ENCODE peak calls at places on chromosomes 3 and 15, in six cellular contexts. One of them, this sample, is unnamed.

GRCh38 chr15:72318408-72318942 is 1.5 kb downstream of the CELF6 start:
- DNase-seq in GM13976: no peak
- DNase-seq in spleen: no peak
- DNase-seq in neural crest cell: no peak
- DNase-seq in hepatocyte: peak; percentile 4
- DNase-seq in progenitor cell of endocrine pancreas: no peak
- DNase-seq in this sample: no peak

GRCh38 chr3:51539291-51539891 is 872 bp downstream of the RAD54L2 start:
- DNase-seq in GM13976: peak; percentile 47
- DNase-seq in neural crest cell: no peak
- DNase-seq in spleen: peak; percentile 61
- DNase-seq in hepatocyte: peak; percentile 46
- DNase-seq in progenitor cell of endocrine pancreas: no peak
- DNase-seq in this sample: no peak

GRCh38 chr3:69283913-69284312 is 102.0 kb downstream of the FRMD4B start:
- DNase-seq in progenitor cell of endocrine pancreas: no peak
- DNase-seq in neural crest cell: no peak
- DNase-seq in GM13976: no peak
- DNase-seq in hepatocyte: no peak
- DNase-seq in spleen: no peak
- DNase-seq in this sample: no peak

GRCh38 chr3:132660745-132661067 is 577 bp downstream of the UBA5 start:
- DNase-seq in hepatocyte: no peak
- DNase-seq in spleen: no peak
- DNase-seq in GM13976: no peak
- DNase-seq in neural crest cell: no peak
- DNase-seq in progenitor cell of endocrine pancreas: no peak
- DNase-seq in this sample: no peak

GRCh38 chr3:5232570-5232969 is 45.1 kb downstream of the EDEM1 start:
- DNase-seq in neural crest cell: no peak
- DNase-seq in progenitor cell of endocrine pancreas: no peak
- DNase-seq in spleen: no peak
- DNase-seq in hepatocyte: no peak
- DNase-seq in GM13976: no peak
- DNase-seq in this sample: no peak

GRCh38 chr3:124157748-124158147 is 165.8 kb upstream of the ROPN1 start:
- DNase-seq in spleen: no peak
- DNase-seq in GM13976: no peak
- DNase-seq in hepatocyte: no peak
- DNase-seq in progenitor cell of endocrine pancreas: no peak
- DNase-seq in neural crest cell: no peak
- DNase-seq in this sample: no peak

GRCh38 chr3:153591566-153592221 is 429.7 kb downstream of the RAP2B start:
- DNase-seq in neural crest cell: no peak
- DNase-seq in hepatocyte: no peak
- DNase-seq in progenitor cell of endocrine pancreas: no peak
- DNase-seq in GM13976: no peak
- DNase-seq in spleen: no peak
- DNase-seq in this sample: no peak

GRCh38 chr15:71411538-71412482 is 296.5 kb downstream of the THSD4 start:
- DNase-seq in GM13976: no peak
- DNase-seq in spleen: no peak
- DNase-seq in neural crest cell: no peak
- DNase-seq in progenitor cell of endocrine pancreas: no peak
- DNase-seq in hepatocyte: peak; percentile 38
- DNase-seq in this sample: no peak

GRCh38 chr15:77035584-77035983 is 35.3 kb downstream of the TSPAN3 start:
- DNase-seq in neural crest cell: no peak
- DNase-seq in progenitor cell of endocrine pancreas: no peak
- DNase-seq in spleen: peak; percentile 68
- DNase-seq in GM13976: no peak
- DNase-seq in hepatocyte: peak; percentile 4
- DNase-seq in this sample: peak; percentile 62

GRCh38 chr3:77298405-77298804 is 258.5 kb downstream of the ROBO2 start:
- DNase-seq in hepatocyte: no peak
- DNase-seq in spleen: no peak
- DNase-seq in progenitor cell of endocrine pancreas: no peak
- DNase-seq in GM13976: no peak
- DNase-seq in neural crest cell: no peak
- DNase-seq in this sample: no peak

GRCh38 chr3:186589856-186590579 is 19.5 kb downstream of the DNAJB11 start:
- DNase-seq in progenitor cell of endocrine pancreas: no peak
- DNase-seq in GM13976: no peak
- DNase-seq in neural crest cell: no peak
- DNase-seq in hepatocyte: no peak
- DNase-seq in spleen: no peak
- DNase-seq in this sample: no peak

DNA sequence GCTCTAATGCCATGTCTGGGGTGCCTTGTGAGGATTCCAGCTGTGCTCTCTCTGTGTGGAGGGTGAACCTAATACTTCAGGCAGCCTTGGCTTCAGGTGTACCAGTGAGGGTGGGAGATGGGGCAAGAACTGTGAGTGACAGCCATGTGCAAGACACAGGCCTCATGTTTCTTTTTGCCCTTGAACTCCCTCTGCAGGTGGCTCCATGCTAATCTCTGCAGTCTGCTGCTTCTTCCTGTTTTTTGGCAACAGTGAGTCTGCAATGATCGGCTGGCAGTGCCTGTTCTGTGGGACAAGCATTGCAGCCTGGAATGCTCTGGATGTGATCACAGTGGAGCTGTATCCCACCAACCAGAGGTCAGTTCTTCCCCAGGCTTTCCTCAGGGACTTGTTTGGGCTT is 189.3 kb downstream of the SV2B start:
- DNase-seq in spleen: no peak
- DNase-seq in hepatocyte: no peak
- DNase-seq in progenitor cell of endocrine pancreas: no peak
- DNase-seq in GM13976: no peak
- DNase-seq in neural crest cell: no peak
- DNase-seq in this sample: no peak
- TF ChIP-seq CTCF in spleen: no peak
- TF ChIP-seq CTCF in hepatocyte: no peak
- TF ChIP-seq CTCF in progenitor cell of endocrine pancreas: no peak
- TF ChIP-seq CTCF in GM13976: no peak
- TF ChIP-seq CTCF in neural crest cell: no peak
- TF ChIP-seq CTCF in this sample: no peak

GRCh38 chr3:65433480-65433879 is 605.2 kb downstream of the MAGI1 start:
- DNase-seq in spleen: no peak
- DNase-seq in neural crest cell: no peak
- DNase-seq in hepatocyte: no peak
- DNase-seq in progenitor cell of endocrine pancreas: no peak
- DNase-seq in GM13976: no peak
- DNase-seq in this sample: no peak

GRCh38 chr3:65438612-65439011 is 600.1 kb downstream of the MAGI1 start:
- DNase-seq in progenitor cell of endocrine pancreas: no peak
- DNase-seq in GM13976: no peak
- DNase-seq in neural crest cell: no peak
- DNase-seq in spleen: no peak
- DNase-seq in hepatocyte: no peak
- DNase-seq in this sample: no peak

GRCh38 chr3:65438096-65438495 is 600.6 kb downstream of the MAGI1 start:
- DNase-seq in neural crest cell: no peak
- DNase-seq in hepatocyte: no peak
- DNase-seq in progenitor cell of endocrine pancreas: no peak
- DNase-seq in GM13976: no peak
- DNase-seq in spleen: no peak
- DNase-seq in this sample: no peak

GRCh38 chr3:65439641-65440040 is 599.1 kb downstream of the MAGI1 start:
- DNase-seq in neural crest cell: peak; percentile 59
- DNase-seq in spleen: no peak
- DNase-seq in GM13976: peak; percentile 3
- DNase-seq in progenitor cell of endocrine pancreas: peak; percentile 16
- DNase-seq in hepatocyte: peak; percentile 78
- DNase-seq in this sample: no peak

DNA sequence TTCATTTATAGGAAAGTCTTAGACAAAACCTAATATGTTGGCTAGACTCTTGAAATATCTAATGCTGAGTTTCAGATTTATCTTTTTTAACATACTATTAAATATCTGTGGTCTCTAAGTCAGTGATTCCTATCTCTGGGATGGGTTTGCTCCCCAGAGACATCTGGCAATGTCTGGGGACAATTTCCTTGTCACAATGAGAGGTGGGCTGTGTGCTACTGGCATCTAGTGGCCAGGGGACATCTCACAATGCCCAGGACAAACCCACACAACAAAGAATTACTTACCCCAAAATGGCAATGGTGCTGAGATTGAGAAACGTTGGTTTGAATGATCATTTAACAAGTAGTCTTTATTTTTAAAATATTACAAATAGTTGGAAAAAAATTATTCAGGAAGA is 602.1 kb downstream of the MAGI1 start:
- DNase-seq in progenitor cell of endocrine pancreas: no peak
- DNase-seq in neural crest cell: peak; percentile 28
- DNase-seq in spleen: no peak
- DNase-seq in hepatocyte: peak; percentile 15
- DNase-seq in GM13976: no peak
- DNase-seq in this sample: no peak
- TF ChIP-seq CTCF in progenitor cell of endocrine pancreas: peak; percentile 58
- TF ChIP-seq CTCF in neural crest cell: peak; percentile 67
- TF ChIP-seq CTCF in spleen: no peak
- TF ChIP-seq CTCF in hepatocyte: peak; percentile 58
- TF ChIP-seq CTCF in GM13976: no peak
- TF ChIP-seq CTCF in this sample: peak; percentile 79

GRCh38 chr3:110106805-110107204 is 769.5 kb upstream of the DPPA4 start:
- DNase-seq in progenitor cell of endocrine pancreas: no peak
- DNase-seq in GM13976: no peak
- DNase-seq in neural crest cell: no peak
- DNase-seq in hepatocyte: no peak
- DNase-seq in spleen: no peak
- DNase-seq in this sample: no peak

DNA sequence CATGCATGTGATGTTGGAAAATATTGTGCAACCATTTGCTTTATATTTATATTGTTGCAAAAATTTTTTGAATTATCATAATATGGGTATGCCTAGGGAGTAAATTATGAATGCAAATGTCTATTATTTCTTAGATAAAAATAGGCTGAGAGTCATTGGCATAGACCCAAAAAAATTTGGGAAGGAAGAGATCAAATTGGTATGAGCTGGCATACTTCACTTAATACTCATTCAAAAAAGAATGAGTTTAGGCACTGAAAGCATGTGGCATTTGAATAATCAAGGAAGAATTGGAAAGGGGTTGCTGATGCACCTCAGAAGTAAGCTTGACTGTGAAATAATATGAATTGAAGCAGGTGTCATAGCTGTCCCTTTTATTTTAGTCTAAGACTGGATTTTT is 764.0 kb upstream of the DPPA4 start:
- DNase-seq in hepatocyte: no peak
- DNase-seq in progenitor cell of endocrine pancreas: no peak
- DNase-seq in GM13976: no peak
- DNase-seq in spleen: no peak
- DNase-seq in neural crest cell: no peak
- DNase-seq in this sample: no peak
- TF ChIP-seq CTCF in hepatocyte: no peak
- TF ChIP-seq CTCF in progenitor cell of endocrine pancreas: no peak
- TF ChIP-seq CTCF in GM13976: no peak
- TF ChIP-seq CTCF in spleen: no peak
- TF ChIP-seq CTCF in neural crest cell: no peak
- TF ChIP-seq CTCF in this sample: no peak

DNA sequence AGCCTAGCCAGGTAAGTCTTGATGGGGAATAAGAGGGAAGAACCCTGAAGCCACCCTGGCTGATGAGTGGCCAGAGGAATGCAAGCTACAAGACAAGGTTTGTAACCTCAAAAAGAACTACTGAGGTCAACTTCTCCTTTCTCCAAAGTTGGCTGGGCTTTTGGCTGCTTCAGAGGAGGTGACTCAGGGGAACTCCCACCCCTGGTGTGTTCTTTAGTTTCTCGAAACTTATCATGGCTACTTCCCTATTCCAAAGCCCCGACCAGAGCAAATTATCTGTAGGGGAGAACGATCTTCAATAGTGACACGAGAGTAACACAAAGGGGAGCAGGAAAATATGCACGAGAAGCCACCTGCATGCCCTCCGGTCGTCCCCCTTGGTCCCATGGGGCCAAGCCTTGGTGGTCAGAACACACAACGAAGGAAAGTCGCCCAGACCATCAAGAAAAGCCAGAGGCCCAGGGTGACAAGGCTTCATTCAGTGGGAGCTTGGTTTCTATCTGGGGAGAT is 6.5 kb upstream of the BCL2A1 start:
- DNase-seq in neural crest cell: no peak
- DNase-seq in hepatocyte: no peak
- DNase-seq in GM13976: peak; percentile 47
- DNase-seq in progenitor cell of endocrine pancreas: no peak
- DNase-seq in spleen: peak; percentile 75
- DNase-seq in this sample: no peak
- TF ChIP-seq CTCF in neural crest cell: no peak
- TF ChIP-seq CTCF in hepatocyte: no peak
- TF ChIP-seq CTCF in GM13976: no peak
- TF ChIP-seq CTCF in progenitor cell of endocrine pancreas: no peak
- TF ChIP-seq CTCF in spleen: no peak
- TF ChIP-seq CTCF in this sample: no peak

GRCh38 chr3:184460276-184460675 is 80.4 kb downstream of the CHRD start:
- DNase-seq in neural crest cell: no peak
- DNase-seq in spleen: no peak
- DNase-seq in GM13976: no peak
- DNase-seq in hepatocyte: no peak
- DNase-seq in progenitor cell of endocrine pancreas: no peak
- DNase-seq in this sample: no peak
- TF ChIP-seq CTCF in neural crest cell: no peak
- TF ChIP-seq CTCF in spleen: no peak
- TF ChIP-seq CTCF in GM13976: no peak
- TF ChIP-seq CTCF in hepatocyte: no peak
- TF ChIP-seq CTCF in progenitor cell of endocrine pancreas: no peak
- TF ChIP-seq CTCF in this sample: no peak

DNA sequence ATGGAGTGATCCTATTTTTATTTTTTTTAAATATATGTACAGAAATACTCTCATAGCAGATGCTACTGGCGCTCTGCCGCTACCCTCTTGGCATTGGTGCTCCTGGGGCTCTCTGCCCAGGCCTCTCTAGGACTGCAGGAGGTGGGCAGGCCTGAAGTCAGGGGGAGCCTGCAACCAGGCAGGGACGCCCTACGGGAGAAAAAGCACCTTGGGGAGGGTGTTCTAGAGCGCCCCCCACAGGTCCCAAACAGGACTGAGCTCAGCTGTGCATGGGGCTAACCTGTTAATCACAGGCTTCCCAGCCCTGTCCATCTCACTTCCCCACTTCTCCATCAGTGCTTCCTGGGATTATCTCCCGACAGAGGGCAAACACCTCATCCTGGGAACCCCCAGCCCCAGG is 192.5 kb downstream of the SHQ1 start:
- DNase-seq in progenitor cell of endocrine pancreas: no peak
- DNase-seq in hepatocyte: no peak
- DNase-seq in spleen: no peak
- DNase-seq in GM13976: no peak
- DNase-seq in neural crest cell: no peak
- DNase-seq in this sample: no peak
- TF ChIP-seq CTCF in progenitor cell of endocrine pancreas: peak; percentile 14
- TF ChIP-seq CTCF in hepatocyte: no peak
- TF ChIP-seq CTCF in spleen: no peak
- TF ChIP-seq CTCF in GM13976: no peak
- TF ChIP-seq CTCF in neural crest cell: peak; percentile 32
- TF ChIP-seq CTCF in this sample: peak; percentile 48

GRCh38 chr15:65620833-65621232 is 905 bp upstream of the SLC24A1 start:
- DNase-seq in neural crest cell: no peak
- DNase-seq in hepatocyte: no peak
- DNase-seq in spleen: no peak
- DNase-seq in progenitor cell of endocrine pancreas: no peak
- DNase-seq in GM13976: no peak
- DNase-seq in this sample: no peak
- TF ChIP-seq CTCF in neural crest cell: no peak
- TF ChIP-seq CTCF in hepatocyte: no peak
- TF ChIP-seq CTCF in spleen: no peak
- TF ChIP-seq CTCF in progenitor cell of endocrine pancreas: no peak
- TF ChIP-seq CTCF in GM13976: no peak
- TF ChIP-seq CTCF in this sample: no peak